ENCODE peak calls at places on chromosome 19, in four cellular contexts. L is fibroblast of mammary gland, U is MV-4-11, H is iPS DF 6.9. C is an unnamed sample.

GRCh38 chr19:28217064-28217463 is 995.9 kb downstream of the UQCRFS1 start:
- DNase-seq in U (no peak), H (peak), L (no peak), C (no peak)

GRCh38 chr19:32692727-32693061 is 1.1 kb downstream of the NUDT19 start:
- DNase-seq in H (no peak), L (no peak), U (peak), C (peak)

GRCh38 chr19:2550431-2551171 is 74.7 kb downstream of the GADD45B start:
- DNase-seq in H (no peak), L (no peak), U (no peak), C (no peak)

GRCh38 chr19:56720281-56720680 is 48.7 kb upstream of the ZNF835 start:
- DNase-seq in H (no peak), U (no peak), L (no peak), C (no peak)

GRCh38 chr19:21617740-21618339 is 112.4 kb downstream of the ZNF429 start:
- DNase-seq in H (no peak), L (no peak), U (no peak), C (no peak)

GRCh38 chr19:48659768-48660167 is 13.0 kb downstream of the NTN5 start:
- DNase-seq in L (peak), U (peak), H (no peak), C (peak)

GRCh38 chr19:45779231-45780145 is 2.8 kb downstream of the DMPK start:
- DNase-seq in L (peak), H (no peak), U (peak), C (peak)

GRCh38 chr19:47066376-47067214 is 18.2 kb upstream of the TMEM160 start:
- DNase-seq in U (no peak), L (no peak), H (no peak), C (no peak)

GRCh38 chr19:48784527-48784926 is 26.3 kb downstream of the BCAT2 start:
- DNase-seq in H (no peak), U (peak), L (no peak), C (peak)